ENCODE peak calls at places on chromosomes 1 and 21, in four cellular contexts. Y, S, R and J are unnamed samples.

GRCh38 chr1:39866767-39867166 is 16.5 kb downstream of the TRIT1 start:
- DNase-seq in Y (no peak), S (no peak), R (no peak), J (no peak)

GRCh38 chr21:42685036-42685435 is 31.6 kb downstream of the PDE9A start:
- DNase-seq in Y (no peak), S (no peak), R (no peak), J (no peak)

GRCh38 chr1:3073520-3074296 is 4.7 kb downstream of the PRDM16 start:
- DNase-seq in Y (no peak), S (no peak), R (no peak), J (peak; percentile 62)

GRCh38 chr1:111576547-111576946 is 43.0 kb upstream of the RAP1A start:
- DNase-seq in Y (no peak), S (no peak), R (peak; percentile 52), J (no peak)

GRCh38 chr1:155080250-155081228 is 1.9 kb downstream of the EFNA3 start:
- DNase-seq in Y (peak; percentile 66), S (no peak), R (no peak), J (peak; percentile 93)

GRCh38 chr1:15618685-15619525 is 1.6 kb downstream of the DDI2 start:
- DNase-seq in Y (no peak), S (no peak), R (peak; percentile 94), J (no peak)

GRCh38 chr1:83606416-83606955 is 392.4 kb downstream of the TTLL7 start:
- DNase-seq in Y (no peak), S (no peak), R (no peak), J (no peak)

GRCh38 chr1:51875291-51875772 is 3.2 kb downstream of the NRDC start:
- DNase-seq in Y (no peak), S (no peak), R (no peak), J (no peak)

GRCh38 chr1:110425611-110426152 is 18.2 kb upstream of the LAMTOR5 start:
- DNase-seq in Y (no peak), S (no peak), R (no peak), J (no peak)

GRCh38 chr1:24742090-24742938 is 2.9 kb upstream of the CLIC4 start:
- DNase-seq in Y (peak; percentile 53), S (no peak), R (peak; percentile 39), J (no peak)

GRCh38 chr1:15833069-15833679 is 14.3 kb upstream of the SPEN start:
- DNase-seq in Y (no peak), S (no peak), R (no peak), J (no peak)

GRCh38 chr1:229557214-229557850 is 1.2 kb downstream of the ABCB10 start:
- DNase-seq in Y (no peak), S (no peak), R (peak; percentile 15), J (no peak)

GRCh38 chr1:211589782-211590721 is 11.1 kb upstream of the SLC30A1 start:
- DNase-seq in Y (no peak), S (no peak), R (no peak), J (no peak)

GRCh38 chr21:23858878-23859277 is 1748.4 kb downstream of the MRPL39 start:
- DNase-seq in Y (peak; percentile 42), S (no peak), R (no peak), J (no peak)

GRCh38 chr1:67771776-67772175 is 61.5 kb downstream of the GNG12 start:
- DNase-seq in Y (no peak), S (no peak), R (no peak), J (no peak)

GRCh38 chr21:46667191-46667734 is 31.8 kb downstream of the PRMT2 start:
- DNase-seq in Y (no peak), S (no peak), R (peak; percentile 16), J (no peak)

GRCh38 chr1:214281030-214281901 is at the start of gene SMYD2:
- DNase-seq in Y (peak; percentile 96), S (no peak), R (peak; percentile 56), J (no peak)

GRCh38 chr1:173426057-173426456 is 51.1 kb upstream of the PRDX6 start:
- DNase-seq in Y (no peak), S (no peak), R (no peak), J (peak; percentile 11)

DNA sequence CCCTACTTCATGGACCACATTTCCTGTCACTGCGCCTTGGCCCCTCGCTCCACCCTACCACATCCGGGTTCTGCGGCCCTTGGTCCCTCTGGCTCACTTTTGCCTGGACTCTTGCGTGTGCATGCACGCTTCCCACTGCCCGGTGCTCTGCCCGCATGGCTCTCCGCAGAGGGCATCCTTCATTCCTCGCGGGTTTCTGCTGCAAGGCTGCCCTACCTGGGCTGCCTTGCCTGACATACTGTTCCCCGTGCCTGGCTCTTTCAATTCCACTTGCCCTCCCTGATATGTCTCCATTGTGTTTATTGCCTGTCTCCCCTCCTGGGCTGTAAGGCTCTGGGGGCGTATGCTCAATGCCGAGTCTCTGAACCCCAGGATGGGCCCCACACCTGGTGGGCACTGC is 26.4 kb downstream of the MX2 start:
- DNase-seq in Y (no peak), S (no peak), R (no peak), J (no peak)
- TF ChIP-seq BRCA1 in Y (no peak), S (no peak), R (no peak), J (no peak)

DNA sequence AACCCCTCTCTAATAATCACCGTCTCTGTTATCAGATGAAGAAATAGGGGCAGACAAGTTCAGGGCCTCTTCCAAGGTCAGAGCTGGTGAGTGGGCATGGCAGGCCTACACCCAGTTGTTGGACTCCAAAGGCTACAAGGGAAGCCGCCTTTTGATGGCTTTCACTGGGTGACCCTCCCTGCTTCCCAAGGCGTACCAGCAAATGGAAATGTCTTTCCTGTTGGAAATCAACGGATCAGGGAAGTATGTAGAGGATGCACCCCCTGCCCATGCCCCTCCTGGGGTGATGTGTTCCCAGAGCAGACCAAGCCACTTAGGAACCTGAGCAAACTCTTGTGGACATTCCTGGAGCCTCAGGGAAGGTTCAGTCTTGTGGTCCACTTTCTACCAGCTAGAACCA is 47.4 kb downstream of the LGR6 start:
- DNase-seq in Y (no peak), S (no peak), R (no peak), J (peak; percentile 33)
- H3K4me2 ChIP-seq in Y (no peak overlapping the region), S (no peak overlapping the region), R (no peak overlapping the region), J (no peak overlapping the region)

DNA sequence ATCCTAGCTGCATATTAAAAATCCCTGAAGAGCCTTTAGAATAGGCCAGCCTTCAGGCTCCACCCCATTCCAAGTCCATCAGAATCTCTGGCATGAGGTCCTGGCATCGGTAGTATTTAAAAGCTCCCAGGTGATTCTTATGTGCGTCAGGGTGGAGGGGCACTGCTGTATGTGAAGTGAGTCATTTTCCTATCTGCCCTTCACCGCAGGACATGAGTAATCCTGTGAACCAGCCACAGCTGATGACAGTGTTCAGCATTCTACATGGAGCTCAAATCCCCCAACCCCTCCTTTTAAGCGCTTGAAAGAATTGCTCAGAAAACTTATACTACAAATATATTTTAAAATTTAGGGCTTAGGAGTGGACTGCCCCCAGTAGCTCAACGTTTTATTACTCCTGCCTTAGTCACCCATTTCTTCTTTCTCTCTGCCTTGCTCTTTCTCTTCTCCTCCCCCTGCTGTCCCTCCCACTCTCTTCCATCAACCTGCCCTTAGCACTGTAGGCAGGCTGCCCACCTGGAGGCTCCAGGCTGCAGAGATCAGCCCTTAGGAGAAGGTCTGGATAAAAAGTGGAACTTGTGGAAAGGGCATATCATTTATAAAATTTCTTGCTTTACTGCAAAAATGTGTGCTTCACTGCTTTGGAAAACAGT is 73.8 kb upstream of the ZNF281 start:
- DNase-seq in Y (peak; percentile 33), S (peak; percentile 72), R (peak; percentile 77), J (no peak)
- TF ChIP-seq BRCA1 in Y (no peak), S (no peak), R (no peak), J (no peak)

DNA sequence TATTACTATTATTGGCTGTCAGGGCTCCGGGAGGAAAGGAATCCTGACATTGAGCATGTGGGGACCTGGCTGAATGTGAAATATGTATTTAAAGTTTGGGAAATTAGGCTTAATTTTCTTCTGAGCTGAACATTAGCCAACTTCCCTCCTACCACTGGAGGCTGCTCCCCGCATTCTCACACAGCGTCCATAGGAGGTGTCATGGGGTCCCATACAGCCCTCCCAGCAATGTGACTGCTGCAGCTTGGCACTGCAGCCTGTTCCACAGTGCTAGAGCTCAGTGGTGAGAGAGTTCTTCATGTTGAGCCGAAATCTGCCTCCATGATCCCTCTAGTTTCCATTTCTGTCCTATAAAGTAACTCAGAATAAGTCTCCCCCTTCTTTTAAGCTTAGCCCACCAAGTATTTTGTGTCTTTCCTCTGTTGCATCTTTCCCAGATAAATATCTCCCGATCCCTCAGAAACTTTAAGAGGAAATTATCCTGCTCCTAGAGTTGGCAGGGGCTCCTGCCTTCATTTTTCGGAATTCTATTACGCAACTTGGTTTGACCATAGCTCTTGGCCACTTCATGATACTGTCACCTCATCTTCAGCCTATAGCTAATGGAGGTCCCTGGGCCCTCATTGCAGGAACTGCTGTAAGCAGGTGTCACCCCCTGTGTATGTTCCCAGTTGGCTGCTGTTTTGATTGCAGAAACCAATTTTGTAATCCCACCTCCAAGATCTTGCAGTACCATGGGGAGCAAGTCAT is 2.0 kb downstream of the FCRL6 start:
- DNase-seq in Y (no peak), S (no peak), R (no peak), J (no peak)
- H3K4me2 ChIP-seq in Y (no peak overlapping the region), S (no peak overlapping the region), R (no peak overlapping the region), J (no peak overlapping the region)

DNA sequence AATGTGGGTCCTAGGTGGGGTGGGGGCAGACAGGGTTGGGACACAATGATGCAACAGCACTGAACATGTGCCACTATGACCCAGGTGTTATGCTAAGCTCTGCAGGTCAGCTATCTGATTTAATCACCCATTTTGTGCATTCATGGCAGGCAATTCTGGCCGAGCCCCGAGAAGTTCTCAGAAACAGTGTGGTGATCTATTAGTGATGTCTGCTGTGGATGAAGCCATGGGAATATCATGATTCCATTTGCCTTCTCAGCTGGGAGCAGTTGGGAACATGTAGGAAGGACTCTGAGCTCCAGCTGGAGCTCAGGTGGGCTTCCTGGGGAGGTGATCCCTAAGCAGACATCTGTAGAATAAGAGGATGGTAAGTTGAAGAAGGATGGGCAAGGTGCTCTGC is 194.0 kb upstream of the POU3F1 start:
- DNase-seq in Y (no peak), S (no peak), R (no peak), J (no peak)
- TF ChIP-seq BRCA1 in Y (no peak), S (no peak), R (no peak), J (no peak)

GRCh38 chr21:31198575-31198974 is 145.5 kb downstream of the TIAM1 start:
- DNase-seq in Y (peak; percentile 52), S (no peak), R (peak; percentile 30), J (no peak)

GRCh38 chr21:31193761-31194160 is 150.3 kb downstream of the TIAM1 start:
- DNase-seq in Y (no peak), S (no peak), R (no peak), J (no peak)

GRCh38 chr21:31194510-31195293 is 149.4 kb downstream of the TIAM1 start:
- DNase-seq in Y (no peak), S (no peak), R (no peak), J (no peak)

GRCh38 chr21:31195334-31196015 is 148.6 kb downstream of the TIAM1 start:
- DNase-seq in Y (no peak), S (peak; percentile 55), R (no peak), J (no peak)

GRCh38 chr21:31196724-31197123 is 147.3 kb downstream of the TIAM1 start:
- DNase-seq in Y (no peak), S (no peak), R (no peak), J (no peak)
- H3K4me2 ChIP-seq in Y (no peak overlapping the region), S (no peak overlapping the region), R (no peak overlapping the region), J (no peak overlapping the region)

GRCh38 chr21:44940116-44940631 is 345 bp downstream of the SLX9 start:
- DNase-seq in Y (no peak), S (no peak), R (no peak), J (no peak)
- TF ChIP-seq BRCA1 in Y (no peak), S (no peak), R (no peak), J (no peak)